ENCODE peak calls at places on chromosomes 12 and 14, in nine cellular contexts. Z is IMR-90, M is GM06990, G is neural progenitor cell, P is HFFc6, O is NB4, D is foreskin fibroblast, Y is stomach, X is ovary. W is an unnamed sample.

GRCh38 chr14:66206554-66206953 is 279.6 kb upstream of the CCDC196 start:
- DNase-seq in Z (no peak), M (no peak), G (no peak), P (no peak), O (peak), D (no peak), Y (no peak), X (no peak), W (no peak)

GRCh38 chr14:75279739-75280447 is 1.3 kb downstream of the FOS start:
- DNase-seq in Z (peak), M (peak), G (peak), P (no peak), O (no peak), D (no peak), Y (no peak), X (peak), W (peak)

GRCh38 chr12:125079943-125080645 is 14.9 kb downstream of the AACS start:
- DNase-seq in Z (no peak), M (no peak), G (no peak), P (no peak), O (peak), D (peak), Y (no peak), X (peak), W (peak)

GRCh38 chr12:121376754-121377697 is 22.9 kb upstream of the RNF34 start:
- DNase-seq in Z (no peak), M (no peak), G (no peak), P (no peak), O (no peak), D (no peak), Y (no peak), X (no peak), W (no peak)

GRCh38 chr14:105989746-105990302 is 463.4 kb downstream of the TMEM121 start:
- DNase-seq in Z (no peak), M (no peak), G (no peak), P (no peak), O (peak), D (no peak), Y (no peak), X (no peak), W (no peak)

GRCh38 chr14:99675951-99676350 is 8.1 kb upstream of the CYP46A1 start:
- DNase-seq in Z (no peak), M (no peak), G (no peak), P (no peak), O (no peak), D (no peak), Y (no peak), X (no peak), W (no peak)

GRCh38 chr14:29035129-29035528 is 268.5 kb downstream of the FOXG1 start:
- DNase-seq in Z (no peak), M (no peak), G (no peak), P (no peak), O (no peak), D (no peak), Y (no peak), X (no peak), W (no peak)

GRCh38 chr14:73295198-73295796 is 58.0 kb downstream of the PAPLN start:
- DNase-seq in Z (peak), M (no peak), G (peak), P (peak), O (peak), D (peak), Y (no peak), X (no peak), W (peak)

GRCh38 chr14:64035143-64035542 is 182.3 kb downstream of the SYNE2 start:
- DNase-seq in Z (peak), M (no peak), G (no peak), P (peak), O (no peak), D (peak), Y (no peak), X (no peak), W (peak)

GRCh38 chr14:32436993-32437392 is 107.9 kb downstream of the AKAP6 start:
- DNase-seq in Z (no peak), M (no peak), G (no peak), P (no peak), O (no peak), D (no peak), Y (no peak), X (no peak), W (no peak)

GRCh38 chr12:90287585-90287984 is 578.9 kb upstream of the ATP2B1 start:
- DNase-seq in Z (no peak), M (no peak), G (no peak), P (no peak), O (peak), D (no peak), Y (no peak), X (no peak), W (no peak)

GRCh38 chr12:46240436-46240835 is 28.4 kb downstream of the SLC38A1 start:
- DNase-seq in Z (no peak), M (no peak), G (no peak), P (no peak), O (no peak), D (no peak), Y (no peak), X (no peak), W (no peak)

GRCh38 chr12:57134949-57135348 is 6.7 kb downstream of the LRP1 start:
- DNase-seq in Z (no peak), M (no peak), G (no peak), P (no peak), O (no peak), D (no peak), Y (no peak), X (no peak), W (no peak)

GRCh38 chr14:102580552-102581110 is 11.8 kb upstream of the RCOR1 start:
- DNase-seq in Z (no peak), M (no peak), G (no peak), P (peak), O (no peak), D (peak), Y (no peak), X (no peak), W (no peak)

GRCh38 chr14:102419716-102420115 is 57.0 kb downstream of the TECPR2 start:
- DNase-seq in Z (no peak), M (no peak), G (no peak), P (no peak), O (no peak), D (no peak), Y (no peak), X (no peak), W (no peak)

GRCh38 chr12:95262808-95263207 is 45.2 kb downstream of the VEZT start:
- DNase-seq in Z (peak), M (no peak), G (no peak), P (no peak), O (no peak), D (no peak), Y (no peak), X (no peak), W (no peak)

GRCh38 chr12:53737951-53738833 is 10.9 kb upstream of the CALCOCO1 start:
- DNase-seq in Z (no peak), M (no peak), G (peak), P (no peak), O (no peak), D (no peak), Y (peak), X (no peak), W (no peak)

GRCh38 chr14:102086346-102086971 is 385 bp downstream of the HSP90AA1 start:
- DNase-seq in Z (peak), M (peak), G (no peak), P (peak), O (peak), D (peak), Y (peak), X (peak), W (peak)

GRCh38 chr12:57833672-57834071 is 12.9 kb downstream of the CTDSP2 start:
- DNase-seq in Z (no peak), M (no peak), G (no peak), P (no peak), O (no peak), D (no peak), Y (no peak), X (no peak), W (no peak)

GRCh38 chr12:49340971-49341776 is 4.2 kb upstream of the C1QL4 start:
- DNase-seq in Z (no peak), M (no peak), G (peak), P (no peak), O (no peak), D (no peak), Y (peak), X (no peak), W (no peak)

GRCh38 chr12:108722992-108723766 is 8.1 kb downstream of the CORO1C start:
- DNase-seq in Z (peak), M (no peak), G (no peak), P (peak), O (peak), D (peak), Y (no peak), X (no peak), W (peak)

GRCh38 chr12:96164951-96165858 is 29.0 kb upstream of the ELK3 start:
- DNase-seq in Z (no peak), M (no peak), G (no peak), P (no peak), O (no peak), D (no peak), Y (no peak), X (peak), W (no peak)

GRCh38 chr14:61322011-61322798 is 826 bp downstream of the PRKCH start:
- DNase-seq in Z (no peak), M (peak), G (peak), P (no peak), O (no peak), D (no peak), Y (peak), X (peak), W (no peak)

GRCh38 chr14:38824691-38825090 is 278.3 kb downstream of the SEC23A start:
- DNase-seq in Z (no peak), M (no peak), G (no peak), P (peak), O (no peak), D (no peak), Y (no peak), X (no peak), W (no peak)

GRCh38 chr12:9133243-9133938 is 17.7 kb upstream of the A2M start:
- DNase-seq in Z (no peak), M (no peak), G (no peak), P (no peak), O (no peak), D (no peak), Y (no peak), X (no peak), W (peak)

GRCh38 chr12:12784911-12785814 is at the start of gene APOLD1:
- DNase-seq in Z (no peak), M (no peak), G (peak), P (no peak), O (no peak), D (no peak), Y (no peak), X (peak), W (peak)

GRCh38 chr14:78202976-78203375 is 32.8 kb downstream of the NRXN3 start:
- DNase-seq in Z (no peak), M (no peak), G (no peak), P (no peak), O (no peak), D (no peak), Y (no peak), X (no peak), W (no peak)

GRCh38 chr12:14828896-14829295 is 14.4 kb downstream of the ART4 start:
- DNase-seq in Z (peak), M (no peak), G (peak), P (no peak), O (peak), D (no peak), Y (no peak), X (no peak), W (peak)

GRCh38 chr14:104632781-104633180 is 28.2 kb upstream of the TMEM179 start:
- DNase-seq in Z (no peak), M (no peak), G (no peak), P (no peak), O (no peak), D (no peak), Y (no peak), X (no peak), W (no peak)

GRCh38 chr12:107884769-107885694 is 110.5 kb downstream of the ASCL4 start:
- DNase-seq in Z (peak), M (peak), G (peak), P (peak), O (peak), D (peak), Y (peak), X (no peak), W (peak)

GRCh38 chr14:67618617-67619063 is 1.1 kb upstream of the ARG2 start:
- DNase-seq in Z (peak), M (peak), G (peak), P (peak), O (peak), D (peak), Y (no peak), X (no peak), W (peak)

GRCh38 chr14:67623114-67623513 is 3.4 kb downstream of the ARG2 start:
- DNase-seq in Z (no peak), M (no peak), G (no peak), P (no peak), O (peak), D (no peak), Y (no peak), X (no peak), W (peak)

GRCh38 chr14:67620217-67620789 is 583 bp downstream of the ARG2 start:
- DNase-seq in Z (peak), M (no peak), G (peak), P (no peak), O (no peak), D (no peak), Y (peak), X (peak), W (peak)

GRCh38 chr14:67622675-67623074 is 3.0 kb downstream of the ARG2 start:
- DNase-seq in Z (peak), M (no peak), G (peak), P (peak), O (peak), D (peak), Y (no peak), X (no peak), W (peak)

DNA sequence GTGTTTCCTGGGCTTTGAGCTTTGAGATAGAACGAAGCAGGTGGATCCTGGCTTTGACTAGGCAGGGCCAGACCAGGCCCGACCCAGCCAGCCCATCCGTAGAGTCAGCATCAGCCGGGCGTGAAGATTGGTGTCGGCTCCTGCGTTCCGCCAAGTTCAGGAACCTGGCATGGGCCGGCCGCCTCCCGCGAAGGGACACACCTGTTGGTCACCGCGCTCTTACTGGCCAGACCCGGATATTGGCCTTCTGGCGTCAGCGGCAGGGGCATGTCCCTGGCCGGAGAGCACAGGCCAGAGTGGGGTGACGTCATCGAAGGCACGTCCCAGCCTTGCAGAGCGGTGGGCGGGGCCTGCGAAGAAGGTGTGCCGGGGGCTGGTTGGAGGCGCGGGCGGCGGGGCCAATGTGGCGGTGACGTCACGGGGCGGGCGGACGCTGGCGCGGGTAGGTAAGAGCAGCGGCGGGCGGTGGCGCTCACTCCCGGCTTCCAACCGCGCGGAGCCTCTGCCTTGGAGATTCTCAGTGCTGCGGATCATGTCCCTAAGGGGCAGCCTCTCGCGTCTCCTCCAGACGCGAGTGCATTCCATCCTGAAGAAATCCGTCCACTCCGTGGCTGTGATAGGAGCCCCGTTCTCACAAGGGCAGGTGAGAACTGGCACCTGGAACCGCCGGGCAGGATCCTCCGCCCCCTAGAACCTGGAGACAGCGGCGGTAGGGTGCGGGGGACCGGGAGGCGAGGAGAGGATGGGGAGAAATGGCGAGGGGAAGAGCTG is at the start of gene ARG2:
- DNase-seq in Z (peak), M (peak), G (peak), P (peak), O (peak), D (peak), Y (peak), X (peak), W (peak)
- TF ChIP-seq CTCF in Z (peak), M (peak), G (no peak), P (peak), O (no peak), D (no peak), Y (no peak), X (no peak), W (no peak)

GRCh38 chr14:90756755-90757345 is 59.4 kb downstream of the TTC7B start:
- DNase-seq in Z (no peak), M (no peak), G (peak), P (no peak), O (peak), D (no peak), Y (peak), X (no peak), W (no peak)
- TF ChIP-seq CTCF in Z (no peak), M (peak), G (peak), P (peak), O (peak), D (no peak), Y (no peak), X (no peak), W (peak)

DNA sequence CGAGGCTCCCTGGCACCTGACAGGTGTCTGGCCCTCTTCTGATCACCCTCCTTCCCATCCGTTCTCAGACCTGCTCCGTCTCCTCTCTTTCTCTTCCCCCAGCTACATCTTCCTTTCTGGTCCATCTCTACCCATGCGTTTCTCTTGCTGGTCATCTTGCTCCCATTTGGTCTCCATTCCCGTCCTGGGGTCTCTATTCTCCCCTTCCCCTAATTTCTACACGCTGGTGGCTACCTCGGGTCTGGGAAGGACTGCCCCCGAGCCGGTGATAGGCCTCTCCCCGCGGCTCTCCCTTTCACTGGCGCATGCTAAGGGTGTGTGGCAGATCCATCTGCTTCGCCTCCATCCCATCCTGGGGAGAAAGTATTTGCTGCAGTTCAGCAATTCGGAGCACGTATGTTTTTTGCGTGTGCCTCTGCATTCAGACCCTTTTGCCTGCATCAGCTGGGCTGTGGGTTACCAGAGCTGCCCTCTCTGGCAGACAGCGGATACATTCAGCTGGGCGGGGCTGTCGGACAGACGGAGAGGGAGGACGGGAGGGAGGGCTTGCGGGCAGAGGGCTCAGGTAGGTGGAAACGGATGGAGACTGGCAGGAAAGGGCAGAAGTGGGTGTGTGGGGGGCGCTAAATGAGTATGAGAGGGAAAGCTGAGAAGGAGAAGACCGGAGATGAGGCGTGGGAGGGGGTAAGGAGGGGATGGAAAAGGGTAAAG is 775 bp downstream of the CLSTN3 start:
- DNase-seq in Z (peak), M (peak), G (peak), P (peak), O (peak), D (no peak), Y (peak), X (peak), W (peak)
- TF ChIP-seq CTCF in Z (no peak), M (peak), G (peak), P (no peak), O (no peak), D (no peak), Y (no peak), X (no peak), W (no peak)

DNA sequence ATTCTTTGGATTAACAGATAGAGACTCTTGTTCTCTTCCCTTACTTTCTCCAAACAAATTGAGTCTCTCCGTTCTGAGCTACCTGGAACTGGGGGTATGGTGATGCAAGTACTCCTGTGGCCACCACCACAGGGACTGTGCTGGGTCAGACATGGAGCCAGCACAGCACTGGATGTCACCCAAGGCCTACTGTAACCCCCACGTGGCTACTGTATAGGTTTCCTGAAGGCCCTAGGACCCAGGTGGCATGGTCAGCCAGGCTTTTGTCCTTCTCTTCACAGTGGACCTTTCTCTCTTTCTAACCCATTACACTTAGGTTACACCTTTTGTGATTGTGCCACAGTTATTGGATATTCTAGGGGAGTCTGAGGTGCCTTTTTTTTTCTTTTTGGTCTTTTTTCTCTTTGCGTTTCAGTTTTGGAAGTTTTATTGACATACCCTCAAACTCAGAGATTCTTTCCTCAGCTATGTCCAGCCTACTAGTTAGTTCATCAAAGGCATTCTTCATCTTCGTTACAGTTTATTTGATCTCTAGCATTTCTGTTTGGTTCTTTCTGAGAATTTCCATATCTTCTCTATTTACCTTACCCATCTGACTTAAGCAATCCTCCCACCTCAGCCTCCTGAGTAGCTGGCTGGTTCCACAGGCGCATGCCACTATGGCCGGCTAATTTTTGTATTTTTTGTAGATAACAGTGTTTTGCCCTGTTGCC is 6.0 kb upstream of the KLHDC2 start:
- DNase-seq in Z (no peak), M (no peak), G (no peak), P (no peak), O (no peak), D (no peak), Y (no peak), X (no peak), W (no peak)
- TF ChIP-seq CTCF in Z (no peak), M (no peak), G (no peak), P (no peak), O (no peak), D (no peak), Y (no peak), X (no peak), W (no peak)

GRCh38 chr12:24027352-24027751 is 77.9 kb upstream of the SOX5 start:
- DNase-seq in Z (no peak), M (no peak), G (no peak), P (no peak), O (no peak), D (no peak), Y (no peak), X (no peak), W (no peak)
- TF ChIP-seq CTCF in Z (no peak), M (no peak), G (no peak), P (no peak), O (peak), D (no peak), Y (no peak), X (no peak), W (peak)

DNA sequence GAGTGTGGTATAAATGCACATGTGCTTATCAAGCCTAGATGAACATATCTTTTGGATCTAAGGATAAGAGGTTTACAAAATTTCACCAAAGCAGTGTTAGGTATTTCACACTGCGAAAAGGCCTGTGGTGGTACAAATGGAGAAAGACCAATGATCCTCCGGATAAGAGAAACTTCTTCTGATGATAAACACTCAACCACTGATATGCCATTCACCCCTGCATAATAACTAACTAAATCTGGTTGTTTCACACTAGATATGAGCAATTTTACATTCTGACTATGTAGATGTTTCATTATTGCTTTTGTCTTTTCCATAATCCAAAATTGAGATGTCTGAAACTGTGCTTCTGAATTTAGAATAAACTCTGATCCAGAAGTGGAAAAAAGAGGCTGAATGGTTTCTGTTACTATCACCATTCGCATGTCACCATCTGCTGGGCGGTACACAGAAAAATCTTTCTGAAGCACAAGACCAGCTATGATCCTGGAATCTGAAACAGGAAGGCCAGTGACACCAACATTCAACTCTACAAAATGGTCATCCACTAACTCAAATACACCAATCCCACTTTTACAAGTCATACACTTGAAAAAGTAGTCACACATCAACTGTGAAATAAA is 1.3 kb downstream of the BBS10 start:
- DNase-seq in Z (peak), M (peak), G (peak), P (peak), O (peak), D (peak), Y (no peak), X (no peak), W (peak)
- TF ChIP-seq CTCF in Z (peak), M (peak), G (peak), P (peak), O (no peak), D (peak), Y (no peak), X (no peak), W (peak)

GRCh38 chr12:111174283-111175108 is 194.4 kb downstream of the PHETA1 start:
- DNase-seq in Z (no peak), M (no peak), G (peak), P (no peak), O (peak), D (no peak), Y (no peak), X (no peak), W (no peak)
- TF ChIP-seq CTCF in Z (no peak), M (peak), G (peak), P (peak), O (peak), D (no peak), Y (no peak), X (no peak), W (no peak)